ENCODE peak calls at places on chromosomes 16 and 17, in six cellular contexts. B is uterus, C is heart left ventricle, D is IMR-90, S is tibial nerve, M is A549. T is an unnamed sample.

GRCh38 chr16:58658796-58659211 is 25.8 kb downstream of the SLC38A7 start:
- DNase-seq in B (no peak), C (no peak), D (peak; percentile 57), S (no peak), M (no peak), T (no peak)

GRCh38 chr17:80864751-80865150 is 126.9 kb upstream of the CHMP6 start:
- DNase-seq in B (no peak), C (no peak), D (no peak), S (no peak), M (no peak), T (no peak)

GRCh38 chr16:48395375-48395774 is 10.2 kb upstream of the SIAH1 start:
- DNase-seq in B (no peak), C (no peak), D (no peak), S (no peak), M (no peak), T (no peak)

GRCh38 chr17:50649042-50649908 is 14.6 kb downstream of the ABCC3 start:
- DNase-seq in B (no peak), C (no peak), D (peak; percentile 64), S (no peak), M (no peak), T (no peak)

GRCh38 chr16:28140788-28141618 is 70.8 kb downstream of the XPO6 start:
- DNase-seq in B (no peak), C (no peak), D (no peak), S (no peak), M (no peak), T (no peak)

GRCh38 chr17:48621410-48622387 is 4.5 kb downstream of the HOXB9 start:
- DNase-seq in B (no peak), C (no peak), D (no peak), S (no peak), M (no peak), T (no peak)

GRCh38 chr16:49542391-49542891 is 168.8 kb downstream of the C16orf78 start:
- DNase-seq in B (no peak), C (no peak), D (no peak), S (no peak), M (no peak), T (no peak)

GRCh38 chr17:78343099-78343432 is 16.8 kb downstream of the SOCS3 start:
- DNase-seq in B (peak; percentile 81), C (peak; percentile 83), D (peak; percentile 87), S (peak; percentile 65), M (peak; percentile 62), T (peak; percentile 89)

GRCh38 chr17:12620200-12620720 is 45.4 kb upstream of the MYOCD start:
- DNase-seq in B (no peak), C (no peak), D (peak; percentile 80), S (no peak), M (no peak), T (no peak)

GRCh38 chr17:19370493-19370960 is 7.8 kb upstream of the MAPK7 start:
- DNase-seq in B (peak; percentile 16), C (peak; percentile 77), D (no peak), S (no peak), M (no peak), T (no peak)

GRCh38 chr17:81682565-81683207 is 911 bp downstream of the ARL16 start:
- DNase-seq in B (no peak), C (no peak), D (peak; percentile 28), S (no peak), M (no peak), T (no peak)

GRCh38 chr17:64315032-64315490 is 52.0 kb upstream of the TEX2 start:
- DNase-seq in B (peak; percentile 93), C (peak; percentile 91), D (no peak), S (peak; percentile 97), M (no peak), T (no peak)

GRCh38 chr17:4786516-4786915 is 352 bp upstream of the VMO1 start:
- DNase-seq in B (no peak), C (peak; percentile 33), D (no peak), S (no peak), M (no peak), T (no peak)

GRCh38 chr17:17141860-17142552 is 64.1 kb downstream of the PLD6 start:
- DNase-seq in B (peak; percentile 37), C (no peak), D (peak; percentile 50), S (peak; percentile 34), M (peak; percentile 85), T (no peak)

GRCh38 chr17:79083191-79083971 is 8.8 kb downstream of the ENGASE start:
- DNase-seq in B (no peak), C (no peak), D (no peak), S (no peak), M (no peak), T (no peak)

GRCh38 chr16:10667239-10667638 is 27.5 kb downstream of the TEKT5 start:
- DNase-seq in B (no peak), C (no peak), D (no peak), S (no peak), M (no peak), T (no peak)

GRCh38 chr16:73026754-73027654 is 20.9 kb downstream of the ZFHX3 start:
- DNase-seq in B (no peak), C (no peak), D (no peak), S (no peak), M (no peak), T (no peak)

GRCh38 chr17:3043737-3044365 is 19.6 kb downstream of the OR1D5 start:
- DNase-seq in B (no peak), C (no peak), D (no peak), S (no peak), M (no peak), T (no peak)

GRCh38 chr17:77493901-77494663 is 353.3 kb downstream of the SEC14L1 start:
- DNase-seq in B (peak; percentile 11), C (no peak), D (no peak), S (no peak), M (no peak), T (no peak)

GRCh38 chr17:15384142-15384803 is 42.9 kb upstream of the TEKT3 start:
- DNase-seq in B (peak; percentile 57), C (peak; percentile 44), D (peak; percentile 25), S (peak; percentile 53), M (no peak), T (no peak)

GRCh38 chr17:80785477-80786178 is 206.0 kb upstream of the CHMP6 start:
- DNase-seq in B (no peak), C (no peak), D (no peak), S (no peak), M (no peak), T (no peak)

GRCh38 chr16:74304164-74304834 is 7.7 kb downstream of the PSMD7 start:
- DNase-seq in B (no peak), C (no peak), D (no peak), S (no peak), M (peak; percentile 23), T (no peak)

GRCh38 chr17:7023576-7024401 is 939 bp downstream of the BCL6B start:
- DNase-seq in B (peak; percentile 85), C (peak; percentile 92), D (peak; percentile 70), S (peak; percentile 84), M (peak; percentile 99), T (no peak)
- TF ChIP-seq POLR2A in B (peak; percentile 79), C (peak; percentile 74), D (no peak), S (no peak), M (peak; percentile 40), T (no peak)

GRCh38 chr16:89164436-89164835 is 7.1 kb upstream of the CDH15 start:
- DNase-seq in B (no peak), C (no peak), D (no peak), S (no peak), M (no peak), T (no peak)
- TF ChIP-seq POLR2A in B (no peak), C (no peak), D (no peak), S (no peak), M (no peak), T (no peak)

GRCh38 chr17:38853292-38854219 is at the start of gene RPL23:
- DNase-seq in B (peak; percentile 93), C (peak; percentile 96), D (peak; percentile 97), S (peak; percentile 96), M (peak; percentile 93), T (no peak)
- TF ChIP-seq POLR2A in B (peak; percentile 87), C (peak; percentile 84), D (peak; percentile 98), S (peak; percentile 39), M (peak; percentile 97), T (peak; percentile 84)

DNA sequence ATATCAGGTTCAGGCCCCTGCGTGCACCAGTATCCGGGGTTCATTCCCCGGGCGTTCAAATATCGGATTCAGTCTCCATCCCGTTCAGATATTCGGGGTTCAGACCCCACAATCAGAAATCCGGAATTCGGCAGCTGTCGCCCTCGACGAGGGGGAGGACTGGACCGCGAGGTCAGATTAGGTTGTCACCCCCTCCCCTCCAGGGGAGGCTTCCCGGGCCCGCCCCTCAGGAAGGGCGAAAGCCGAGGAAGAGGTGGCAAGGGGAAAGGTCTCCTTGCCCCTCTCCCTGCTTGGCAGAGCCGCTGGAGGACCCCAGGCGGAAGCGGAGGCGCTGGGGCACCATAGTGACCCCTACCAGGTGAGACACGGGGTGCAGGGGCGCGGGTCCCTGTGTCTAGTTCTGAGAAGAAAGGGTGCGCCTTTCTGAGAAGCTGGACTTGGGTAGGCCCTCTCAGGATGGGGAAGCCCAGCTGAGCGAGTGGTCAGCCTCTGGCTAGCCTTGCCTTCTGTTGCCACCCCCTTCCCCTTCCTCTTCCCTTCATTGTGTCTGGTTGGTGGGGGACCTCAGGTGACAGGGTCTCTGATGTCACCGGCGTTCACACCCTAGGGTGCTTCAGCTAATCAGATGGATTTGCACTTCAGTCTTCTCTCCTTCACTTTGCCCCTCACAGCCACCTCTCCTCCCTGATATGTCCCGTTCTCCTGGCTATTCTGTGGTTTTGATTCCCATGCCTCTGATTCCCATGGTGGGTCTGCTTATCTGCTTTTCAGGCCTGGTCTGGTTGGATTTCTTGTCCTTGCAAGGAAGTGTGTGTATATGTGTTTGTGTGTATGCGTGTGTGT is 844 bp downstream of the TAOK2 start:
- DNase-seq in B (peak; percentile 38), C (peak; percentile 67), D (peak; percentile 12), S (no peak), M (peak; percentile 27), T (no peak)
- TF ChIP-seq POLR2A in B (no peak), C (peak; percentile 49), D (no peak), S (no peak), M (no peak), T (no peak)

DNA sequence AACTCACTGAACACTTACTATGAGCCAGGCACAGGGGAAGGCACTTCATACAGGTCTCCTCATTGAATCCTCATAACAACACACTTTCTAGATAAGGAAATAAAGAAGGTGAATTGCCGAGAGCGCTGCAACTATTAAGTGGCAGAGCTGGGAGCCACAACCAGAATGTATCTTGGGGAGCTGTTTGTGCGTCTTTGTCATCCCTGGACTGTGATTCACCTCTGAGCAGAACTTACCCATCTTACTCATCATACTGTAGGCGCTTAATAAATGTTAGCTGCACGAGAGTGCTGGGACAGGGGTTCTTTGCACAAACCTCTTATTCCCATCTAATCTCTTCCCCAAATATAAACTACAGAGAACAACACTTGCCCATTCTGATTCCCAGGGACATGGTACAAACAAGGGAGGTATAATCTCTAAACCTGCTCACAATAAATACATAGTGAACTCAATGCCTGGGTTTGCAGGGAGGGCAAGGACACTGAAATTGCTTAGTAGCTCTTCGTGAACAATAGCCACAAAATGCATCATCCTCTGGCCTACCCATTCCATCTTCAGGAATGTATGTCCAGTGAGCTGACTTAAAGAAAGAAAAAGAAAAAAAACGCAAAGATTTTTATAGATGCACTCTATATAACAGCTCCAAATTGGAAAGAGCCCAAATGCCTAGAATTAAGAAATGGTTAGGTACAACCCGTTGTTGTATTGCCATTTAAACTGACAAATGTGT is 43.0 kb downstream of the MYO18A start:
- DNase-seq in B (no peak), C (no peak), D (peak; percentile 79), S (no peak), M (no peak), T (peak; percentile 52)
- TF ChIP-seq POLR2A in B (no peak), C (no peak), D (no peak), S (no peak), M (no peak), T (no peak)